ENCODE peak calls at places on chromosomes 12 and 14, in eight cellular contexts. One of them, this sample, is unnamed.
A peak's percentile ranks its signal among the peaks of the same experiment; 100 is the strongest.

GRCh38 chr14:59688224-59689170 is 111.9 kb upstream of the CCDC175 start:
- DNase-seq in neuronal stem cell: peak; percentile 29
- DNase-seq in H1: peak; percentile 76
- DNase-seq in fibroblast of lung: peak; percentile 37
- DNase-seq in SK-N-SH: peak; percentile 38
- DNase-seq in HCT116: peak; percentile 24
- DNase-seq in mesendoderm: peak; percentile 84
- DNase-seq in kidney: peak; percentile 29
- DNase-seq in this sample: no peak

GRCh38 chr12:70264067-70264867 is 21.0 kb downstream of the CNOT2 start:
- DNase-seq in neuronal stem cell: no peak
- DNase-seq in H1: no peak
- DNase-seq in fibroblast of lung: no peak
- DNase-seq in SK-N-SH: no peak
- DNase-seq in HCT116: no peak
- DNase-seq in mesendoderm: no peak
- DNase-seq in kidney: peak; percentile 9
- DNase-seq in this sample: no peak

GRCh38 chr12:43737646-43738045 is 20.9 kb downstream of the PUS7L start:
- DNase-seq in neuronal stem cell: no peak
- DNase-seq in H1: no peak
- DNase-seq in fibroblast of lung: peak; percentile 82
- DNase-seq in SK-N-SH: no peak
- DNase-seq in HCT116: no peak
- DNase-seq in mesendoderm: no peak
- DNase-seq in kidney: no peak
- DNase-seq in this sample: no peak

GRCh38 chr12:106115450-106115849 is 23.3 kb downstream of the NUAK1 start:
- DNase-seq in neuronal stem cell: no peak
- DNase-seq in H1: no peak
- DNase-seq in fibroblast of lung: peak; percentile 71
- DNase-seq in SK-N-SH: no peak
- DNase-seq in HCT116: no peak
- DNase-seq in mesendoderm: no peak
- DNase-seq in kidney: no peak
- DNase-seq in this sample: no peak

GRCh38 chr12:127416796-127417195 is 850.2 kb upstream of the TMEM132C start:
- DNase-seq in neuronal stem cell: no peak
- DNase-seq in H1: no peak
- DNase-seq in fibroblast of lung: peak; percentile 67
- DNase-seq in SK-N-SH: no peak
- DNase-seq in HCT116: no peak
- DNase-seq in mesendoderm: no peak
- DNase-seq in kidney: no peak
- DNase-seq in this sample: no peak

GRCh38 chr12:119178544-119179334 is at the start of gene HSPB8:
- DNase-seq in neuronal stem cell: no peak
- DNase-seq in H1: peak; percentile 72
- DNase-seq in fibroblast of lung: peak; percentile 92
- DNase-seq in SK-N-SH: peak; percentile 83
- DNase-seq in HCT116: peak; percentile 33
- DNase-seq in mesendoderm: peak; percentile 94
- DNase-seq in kidney: peak; percentile 96
- DNase-seq in this sample: no peak

GRCh38 chr12:11763760-11764520 is 114.5 kb downstream of the ETV6 start:
- DNase-seq in neuronal stem cell: no peak
- DNase-seq in H1: no peak
- DNase-seq in fibroblast of lung: peak; percentile 97
- DNase-seq in SK-N-SH: no peak
- DNase-seq in HCT116: no peak
- DNase-seq in mesendoderm: peak; percentile 19
- DNase-seq in kidney: no peak
- DNase-seq in this sample: no peak

GRCh38 chr12:6092784-6093722 is 31.4 kb downstream of the VWF start:
- DNase-seq in neuronal stem cell: no peak
- DNase-seq in H1: no peak
- DNase-seq in fibroblast of lung: peak; percentile 93
- DNase-seq in SK-N-SH: no peak
- DNase-seq in HCT116: peak; percentile 82
- DNase-seq in mesendoderm: peak; percentile 75
- DNase-seq in kidney: peak; percentile 83
- DNase-seq in this sample: no peak

GRCh38 chr12:6961278-6961694 is 9.2 kb downstream of the PHB2 start:
- DNase-seq in neuronal stem cell: no peak
- DNase-seq in H1: no peak
- DNase-seq in fibroblast of lung: peak; percentile 61
- DNase-seq in SK-N-SH: peak; percentile 34
- DNase-seq in HCT116: no peak
- DNase-seq in mesendoderm: no peak
- DNase-seq in kidney: peak; percentile 91
- DNase-seq in this sample: no peak

GRCh38 chr12:106248177-106248848 is 493 bp upstream of the CKAP4 start:
- DNase-seq in neuronal stem cell: peak; percentile 47
- DNase-seq in H1: peak; percentile 78
- DNase-seq in fibroblast of lung: peak; percentile 76
- DNase-seq in SK-N-SH: no peak
- DNase-seq in HCT116: no peak
- DNase-seq in mesendoderm: peak; percentile 64
- DNase-seq in kidney: peak; percentile 90
- DNase-seq in this sample: no peak

GRCh38 chr12:131843527-131843926 is 15.3 kb downstream of the MMP17 start:
- DNase-seq in neuronal stem cell: no peak
- DNase-seq in H1: no peak
- DNase-seq in fibroblast of lung: no peak
- DNase-seq in SK-N-SH: no peak
- DNase-seq in HCT116: no peak
- DNase-seq in mesendoderm: no peak
- DNase-seq in kidney: no peak
- DNase-seq in this sample: no peak

GRCh38 chr12:47767197-47767724 is 5.8 kb upstream of the SLC48A1 start:
- DNase-seq in neuronal stem cell: no peak
- DNase-seq in H1: peak; percentile 77
- DNase-seq in fibroblast of lung: no peak
- DNase-seq in SK-N-SH: no peak
- DNase-seq in HCT116: peak; percentile 52
- DNase-seq in mesendoderm: peak; percentile 73
- DNase-seq in kidney: peak; percentile 68
- DNase-seq in this sample: no peak

GRCh38 chr12:128794661-128795529 is 28.9 kb downstream of the SLC15A4 start:
- DNase-seq in neuronal stem cell: no peak
- DNase-seq in H1: no peak
- DNase-seq in fibroblast of lung: no peak
- DNase-seq in SK-N-SH: no peak
- DNase-seq in HCT116: no peak
- DNase-seq in mesendoderm: no peak
- DNase-seq in kidney: no peak
- DNase-seq in this sample: no peak

GRCh38 chr12:5768171-5768879 is 176.7 kb downstream of the ANO2 start:
- DNase-seq in neuronal stem cell: no peak
- DNase-seq in H1: no peak
- DNase-seq in fibroblast of lung: no peak
- DNase-seq in SK-N-SH: no peak
- DNase-seq in HCT116: no peak
- DNase-seq in mesendoderm: no peak
- DNase-seq in kidney: peak; percentile 76
- DNase-seq in this sample: no peak

GRCh38 chr12:99960312-99960711 is 24.4 kb downstream of the ANKS1B start:
- DNase-seq in neuronal stem cell: no peak
- DNase-seq in H1: no peak
- DNase-seq in fibroblast of lung: no peak
- DNase-seq in SK-N-SH: peak; percentile 16
- DNase-seq in HCT116: no peak
- DNase-seq in mesendoderm: no peak
- DNase-seq in kidney: no peak
- DNase-seq in this sample: no peak

GRCh38 chr14:50479041-50479440 is 53.3 kb downstream of the MAP4K5 start:
- DNase-seq in neuronal stem cell: no peak
- DNase-seq in H1: no peak
- DNase-seq in fibroblast of lung: no peak
- DNase-seq in SK-N-SH: no peak
- DNase-seq in HCT116: no peak
- DNase-seq in mesendoderm: no peak
- DNase-seq in kidney: no peak
- DNase-seq in this sample: no peak

GRCh38 chr12:89862511-89863331 is 154.1 kb upstream of the ATP2B1 start:
- DNase-seq in neuronal stem cell: no peak
- DNase-seq in H1: no peak
- DNase-seq in fibroblast of lung: no peak
- DNase-seq in SK-N-SH: no peak
- DNase-seq in HCT116: no peak
- DNase-seq in mesendoderm: no peak
- DNase-seq in kidney: no peak
- DNase-seq in this sample: no peak

GRCh38 chr12:113591480-113591971 is 119.9 kb upstream of the LHX5 start:
- DNase-seq in neuronal stem cell: no peak
- DNase-seq in H1: peak; percentile 62
- DNase-seq in fibroblast of lung: no peak
- DNase-seq in SK-N-SH: peak; percentile 72
- DNase-seq in HCT116: no peak
- DNase-seq in mesendoderm: peak; percentile 63
- DNase-seq in kidney: no peak
- DNase-seq in this sample: no peak
- H3K4me3 ChIP-seq in neuronal stem cell: peak overlapping the region; percentile 55
- H3K4me3 ChIP-seq in H1: peak overlapping the region; percentile 17
- H3K4me3 ChIP-seq in fibroblast of lung: no peak overlapping the region
- H3K4me3 ChIP-seq in SK-N-SH: no peak overlapping the region
- H3K4me3 ChIP-seq in HCT116: no peak overlapping the region
- H3K4me3 ChIP-seq in mesendoderm: no peak overlapping the region
- H3K4me3 ChIP-seq in kidney: no peak overlapping the region
- H3K4me3 ChIP-seq in this sample: no peak overlapping the region

DNA sequence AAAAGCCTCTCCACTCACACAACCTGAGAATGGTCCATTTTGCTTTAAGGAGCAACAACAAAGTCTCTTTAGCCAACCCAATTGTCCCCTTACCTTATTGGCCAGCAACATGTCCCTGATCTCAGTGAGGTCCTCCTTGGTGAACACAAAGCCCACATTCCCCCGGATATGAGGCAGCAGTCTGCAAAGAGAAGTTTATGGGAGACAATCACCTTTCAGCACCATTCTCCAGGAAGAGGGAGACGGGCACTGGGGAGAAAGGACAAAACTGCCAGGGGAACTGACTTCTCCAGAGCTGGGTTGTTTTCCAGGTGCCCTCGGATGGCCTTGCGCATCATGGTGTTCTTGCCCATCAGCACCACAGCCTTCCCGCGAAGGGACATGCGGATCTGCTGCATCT is 1.9 kb downstream of the RPLP0 start:
- DNase-seq in neuronal stem cell: no peak
- DNase-seq in H1: no peak
- DNase-seq in fibroblast of lung: no peak
- DNase-seq in SK-N-SH: no peak
- DNase-seq in HCT116: no peak
- DNase-seq in mesendoderm: no peak
- DNase-seq in kidney: no peak
- DNase-seq in this sample: no peak
- H3K27ac ChIP-seq in neuronal stem cell: no peak overlapping the region
- H3K27ac ChIP-seq in H1: no peak overlapping the region
- H3K27ac ChIP-seq in fibroblast of lung: peak overlapping the region; percentile 95
- H3K27ac ChIP-seq in SK-N-SH: no peak overlapping the region
- H3K27ac ChIP-seq in HCT116: peak overlapping the region; percentile 86
- H3K27ac ChIP-seq in mesendoderm: no peak overlapping the region
- H3K27ac ChIP-seq in kidney: no peak overlapping the region
- H3K27ac ChIP-seq in this sample: peak overlapping the region; percentile 96

GRCh38 chr14:91373591-91374245 is 43.9 kb downstream of the CCDC88C start:
- DNase-seq in neuronal stem cell: no peak
- DNase-seq in H1: no peak
- DNase-seq in fibroblast of lung: no peak
- DNase-seq in SK-N-SH: peak; percentile 55
- DNase-seq in HCT116: no peak
- DNase-seq in mesendoderm: no peak
- DNase-seq in kidney: no peak
- DNase-seq in this sample: no peak
- H3K9ac ChIP-seq in neuronal stem cell: no peak overlapping the region
- H3K9ac ChIP-seq in H1: no peak overlapping the region
- H3K9ac ChIP-seq in fibroblast of lung: no peak overlapping the region
- H3K9ac ChIP-seq in SK-N-SH: no peak overlapping the region
- H3K9ac ChIP-seq in HCT116: no peak overlapping the region
- H3K9ac ChIP-seq in mesendoderm: no peak overlapping the region
- H3K9ac ChIP-seq in kidney: no peak overlapping the region
- H3K9ac ChIP-seq in this sample: peak overlapping the region; percentile 5

GRCh38 chr14:21099596-21099985 is 1.1 kb upstream of the ZNF219 start:
- DNase-seq in neuronal stem cell: no peak
- DNase-seq in H1: no peak
- DNase-seq in fibroblast of lung: no peak
- DNase-seq in SK-N-SH: no peak
- DNase-seq in HCT116: no peak
- DNase-seq in mesendoderm: no peak
- DNase-seq in kidney: no peak
- DNase-seq in this sample: no peak
- H3K4me3 ChIP-seq in neuronal stem cell: no peak overlapping the region
- H3K4me3 ChIP-seq in H1: peak overlapping the region; percentile 68
- H3K4me3 ChIP-seq in fibroblast of lung: no peak overlapping the region
- H3K4me3 ChIP-seq in SK-N-SH: peak overlapping the region; percentile 68
- H3K4me3 ChIP-seq in HCT116: no peak overlapping the region
- H3K4me3 ChIP-seq in mesendoderm: no peak overlapping the region
- H3K4me3 ChIP-seq in kidney: no peak overlapping the region
- H3K4me3 ChIP-seq in this sample: peak overlapping the region; percentile 76

GRCh38 chr14:34833545-34834523 is 41.3 kb downstream of the BAZ1A start:
- DNase-seq in neuronal stem cell: no peak
- DNase-seq in H1: no peak
- DNase-seq in fibroblast of lung: no peak
- DNase-seq in SK-N-SH: no peak
- DNase-seq in HCT116: no peak
- DNase-seq in mesendoderm: no peak
- DNase-seq in kidney: no peak
- DNase-seq in this sample: no peak
- H3K27ac ChIP-seq in neuronal stem cell: no peak overlapping the region
- H3K27ac ChIP-seq in H1: no peak overlapping the region
- H3K27ac ChIP-seq in fibroblast of lung: no peak overlapping the region
- H3K27ac ChIP-seq in SK-N-SH: no peak overlapping the region
- H3K27ac ChIP-seq in HCT116: no peak overlapping the region
- H3K27ac ChIP-seq in mesendoderm: no peak overlapping the region
- H3K27ac ChIP-seq in kidney: no peak overlapping the region
- H3K27ac ChIP-seq in this sample: peak overlapping the region; percentile 49

This sample was measured in SK-N-MC.